ENCODE peak calls at places on chromosomes 4 and X, in nine cellular contexts. G, Y, J, U, E, R, M, Q and N are unnamed samples.

GRCh38 chr4:180455226-180455625 is 1788.0 kb upstream of the TENM3 start:
- DNase-seq in G (no peak), Y (peak), J (peak), U (no peak), E (no peak), R (no peak), M (no peak), Q (no peak), N (no peak)

GRCh38 chr4:69800599-69800998 is 40.2 kb upstream of the SULT1B1 start:
- DNase-seq in G (no peak), Y (no peak), J (peak), U (no peak), E (no peak), R (no peak), M (no peak), Q (no peak), N (no peak)

GRCh38 chrX:65696613-65697012 is 29.2 kb downstream of the MSN start:
- DNase-seq in G (no peak), Y (no peak), J (no peak), U (no peak), E (no peak), R (no peak), M (no peak), Q (no peak), N (no peak)

GRCh38 chr4:122038896-122039295 is 87.0 kb upstream of the TRPC3 start:
- DNase-seq in G (no peak), Y (no peak), J (peak), U (no peak), E (no peak), R (no peak), M (no peak), Q (no peak), N (no peak)

GRCh38 chrX:8971116-8971515 is 62.8 kb downstream of the FAM9B start:
- DNase-seq in G (no peak), Y (peak), J (peak), U (peak), E (peak), R (peak), M (no peak), Q (peak), N (no peak)

GRCh38 chr4:2331519-2332200 is 69.8 kb upstream of the MXD4 start:
- DNase-seq in G (no peak), Y (no peak), J (no peak), U (no peak), E (no peak), R (no peak), M (no peak), Q (no peak), N (no peak)

GRCh38 chr4:155544547-155544946 is 122.1 kb upstream of the GUCY1A1 start:
- DNase-seq in G (no peak), Y (no peak), J (no peak), U (no peak), E (no peak), R (no peak), M (no peak), Q (no peak), N (no peak)

GRCh38 chrX:139881130-139881529 is 51.7 kb downstream of the ATP11C start:
- DNase-seq in G (no peak), Y (no peak), J (peak), U (peak), E (no peak), R (peak), M (peak), Q (no peak), N (no peak)

GRCh38 chr4:6806924-6807676 is 24.6 kb downstream of the KIAA0232 start:
- DNase-seq in G (no peak), Y (no peak), J (no peak), U (peak), E (no peak), R (no peak), M (no peak), Q (no peak), N (no peak)

GRCh38 chr4:173371292-173372192 is 788 bp downstream of the SAP30 start:
- DNase-seq in G (peak), Y (peak), J (peak), U (peak), E (peak), R (no peak), M (peak), Q (peak), N (peak)

GRCh38 chr4:20464381-20464780 is 212.7 kb downstream of the SLIT2 start:
- DNase-seq in G (no peak), Y (no peak), J (peak), U (peak), E (no peak), R (peak), M (no peak), Q (no peak), N (no peak)

GRCh38 chr4:180828455-180829018 is 1414.7 kb upstream of the TENM3 start:
- DNase-seq in G (no peak), Y (peak), J (peak), U (peak), E (no peak), R (peak), M (peak), Q (peak), N (no peak)

GRCh38 chrX:41152221-41152620 is 67.0 kb downstream of the USP9X start:
- DNase-seq in G (no peak), Y (no peak), J (no peak), U (no peak), E (no peak), R (no peak), M (no peak), Q (no peak), N (no peak)

GRCh38 chr4:3200423-3201090 is 48.4 kb upstream of the MSANTD1 start:
- DNase-seq in G (no peak), Y (no peak), J (no peak), U (no peak), E (no peak), R (no peak), M (no peak), Q (no peak), N (no peak)

GRCh38 chr4:169649545-169650226 is 29.3 kb downstream of the CLCN3 start:
- DNase-seq in G (peak), Y (no peak), J (no peak), U (no peak), E (no peak), R (no peak), M (no peak), Q (peak), N (no peak)

GRCh38 chr4:39133623-39134022 is 48.7 kb upstream of the WDR19 start:
- DNase-seq in G (no peak), Y (no peak), J (no peak), U (no peak), E (no peak), R (no peak), M (no peak), Q (no peak), N (no peak)

GRCh38 chr4:67436742-67437141 is 108.6 kb downstream of the CENPC start:
- DNase-seq in G (no peak), Y (no peak), J (peak), U (peak), E (no peak), R (peak), M (no peak), Q (no peak), N (no peak)

GRCh38 chr4:90357117-90357710 is 230.0 kb downstream of the CCSER1 start:
- DNase-seq in G (no peak), Y (peak), J (peak), U (peak), E (no peak), R (peak), M (no peak), Q (peak), N (no peak)

GRCh38 chr4:17033256-17034245 is 135.1 kb upstream of the LDB2 start:
- DNase-seq in G (no peak), Y (no peak), J (peak), U (no peak), E (no peak), R (no peak), M (no peak), Q (no peak), N (no peak)

GRCh38 chr4:53576676-53577372 is 14.5 kb downstream of the LNX1 start:
- DNase-seq in G (no peak), Y (no peak), J (peak), U (peak), E (no peak), R (no peak), M (no peak), Q (no peak), N (no peak)

GRCh38 chr4:124279741-124280140 is 432.8 kb downstream of the ANKRD50 start:
- DNase-seq in G (no peak), Y (no peak), J (no peak), U (no peak), E (no peak), R (no peak), M (no peak), Q (no peak), N (no peak)

GRCh38 chrX:124518888-124519287 is 172.5 kb downstream of the SH2D1A start:
- DNase-seq in G (no peak), Y (no peak), J (peak), U (peak), E (no peak), R (peak), M (no peak), Q (no peak), N (no peak)

GRCh38 chr4:7960017-7960789 is 20.5 kb upstream of the AFAP1 start:
- DNase-seq in G (no peak), Y (no peak), J (peak), U (peak), E (no peak), R (no peak), M (no peak), Q (no peak), N (no peak)

GRCh38 chr4:77652237-77652897 is 46.7 kb downstream of the CXCL13 start:
- DNase-seq in G (no peak), Y (no peak), J (no peak), U (no peak), E (no peak), R (no peak), M (no peak), Q (peak), N (no peak)

GRCh38 chr4:4871267-4872147 is 12.0 kb downstream of the MSX1 start:
- DNase-seq in G (no peak), Y (peak), J (no peak), U (no peak), E (no peak), R (no peak), M (no peak), Q (no peak), N (no peak)
- H3K4me3 ChIP-seq in G (no peak), Y (peak), J (no peak), U (no peak), E (no peak), R (no peak), M (no peak), Q (no peak), N (no peak)

DNA sequence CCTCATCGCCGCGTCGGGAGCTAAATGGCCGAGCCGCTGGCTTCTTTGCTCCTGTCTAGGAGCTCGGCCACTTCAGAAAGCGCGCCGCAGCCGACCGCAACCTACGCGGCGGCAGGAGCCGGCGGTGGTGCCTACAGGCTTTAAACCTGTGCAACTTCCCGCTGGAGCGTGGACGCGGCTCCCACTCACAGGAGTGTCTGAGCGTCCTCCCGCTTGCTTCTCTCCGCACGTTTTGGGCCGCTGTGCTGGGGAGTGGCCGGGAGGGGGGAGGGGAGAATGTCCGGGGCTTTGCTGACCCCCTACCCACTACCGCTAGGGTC is 1.0 kb downstream of the NHSL2 start:
- DNase-seq in G (no peak), Y (peak), J (no peak), U (peak), E (no peak), R (no peak), M (peak), Q (peak), N (no peak)
- H3K4me3 ChIP-seq in G (peak), Y (peak), J (no peak), U (peak), E (no peak), R (peak), M (peak), Q (peak), N (no peak)

DNA sequence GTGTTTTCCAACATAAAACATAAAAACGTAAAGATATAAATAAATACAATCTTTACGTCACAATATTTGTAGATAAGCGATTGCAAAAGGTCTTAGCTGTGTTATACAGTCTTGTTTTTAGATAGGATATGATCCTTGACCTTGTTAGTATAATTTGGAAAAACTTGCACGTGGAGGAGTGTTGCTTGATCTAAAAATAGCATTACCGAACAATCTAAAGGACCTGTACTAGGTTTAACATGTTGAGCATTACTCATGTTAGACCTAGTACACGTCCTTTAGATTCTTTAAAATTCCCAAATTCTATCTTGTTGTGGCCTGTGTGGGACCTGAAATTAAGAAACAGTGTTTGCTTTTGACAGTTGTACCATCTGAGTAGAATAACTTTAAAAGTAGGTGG is 1.7 kb downstream of the METAP1 start:
- DNase-seq in G (no peak), Y (no peak), J (peak), U (no peak), E (no peak), R (no peak), M (no peak), Q (peak), N (no peak)
- H3K4me3 ChIP-seq in G (peak), Y (peak), J (no peak), U (no peak), E (no peak), R (no peak), M (peak), Q (peak), N (no peak)

GRCh38 chr4:176840166-176840565 is 47.4 kb upstream of the VEGFC start:
- DNase-seq in G (no peak), Y (no peak), J (no peak), U (peak), E (no peak), R (peak), M (no peak), Q (no peak), N (no peak)

GRCh38 chr4:176841730-176842129 is 49.0 kb upstream of the VEGFC start:
- DNase-seq in G (no peak), Y (no peak), J (peak), U (peak), E (no peak), R (peak), M (no peak), Q (no peak), N (no peak)

GRCh38 chr4:176837176-176837915 is 44.6 kb upstream of the VEGFC start:
- DNase-seq in G (no peak), Y (no peak), J (no peak), U (peak), E (no peak), R (no peak), M (no peak), Q (no peak), N (no peak)

GRCh38 chr4:176839656-176840055 is 46.9 kb upstream of the VEGFC start:
- DNase-seq in G (no peak), Y (no peak), J (no peak), U (no peak), E (no peak), R (no peak), M (no peak), Q (no peak), N (no peak)

DNA sequence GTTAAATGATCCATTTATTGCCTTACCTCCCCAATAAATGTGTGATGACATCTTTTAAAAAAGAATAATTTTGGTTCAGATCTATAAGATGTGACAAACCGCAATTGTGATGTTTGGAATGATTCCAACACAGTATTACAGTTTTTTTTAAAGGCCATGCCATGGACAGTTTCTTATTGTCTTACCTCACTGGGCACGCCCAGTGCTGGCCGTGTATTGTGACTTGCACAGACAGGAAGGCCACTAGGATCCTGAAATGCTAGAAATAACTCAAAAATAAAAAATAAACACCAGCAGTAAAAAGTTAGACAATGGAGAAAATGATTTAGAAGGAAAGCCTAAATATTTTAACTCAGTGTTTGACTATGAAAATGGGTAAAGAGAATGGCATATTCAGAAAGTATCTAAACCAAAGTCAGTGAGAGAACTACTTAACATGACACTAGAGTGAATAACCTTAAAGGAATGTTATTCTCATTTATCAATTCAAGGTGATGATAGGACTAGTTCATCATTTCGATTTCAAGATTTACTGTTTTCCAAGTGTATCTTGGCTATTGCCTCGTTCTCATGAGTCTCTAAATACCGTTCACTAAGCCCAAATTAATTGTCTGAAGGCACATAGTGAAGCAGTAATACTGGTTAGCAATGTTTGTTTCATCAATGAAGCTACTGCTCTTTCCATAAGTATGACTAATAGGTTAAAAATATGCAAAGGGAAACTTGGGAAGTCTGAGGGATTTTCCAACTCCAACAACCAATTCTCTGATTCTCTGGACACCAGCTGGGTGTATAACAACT is 46.1 kb upstream of the VEGFC start:
- DNase-seq in G (no peak), Y (no peak), J (peak), U (peak), E (no peak), R (peak), M (no peak), Q (no peak), N (no peak)
- H3K4me3 ChIP-seq in G (no peak), Y (no peak), J (no peak), U (no peak), E (no peak), R (no peak), M (no peak), Q (no peak), N (no peak)

GRCh38 chrX:136780241-136780640 is 491 bp downstream of the ARHGEF6 start:
- DNase-seq in G (no peak), Y (no peak), J (no peak), U (no peak), E (no peak), R (no peak), M (no peak), Q (no peak), N (no peak)

GRCh38 chrX:136779346-136779781 is 1.4 kb downstream of the ARHGEF6 start:
- DNase-seq in G (no peak), Y (no peak), J (no peak), U (no peak), E (peak), R (no peak), M (no peak), Q (no peak), N (no peak)

GRCh38 chrX:136778020-136778419 is 2.7 kb downstream of the ARHGEF6 start:
- DNase-seq in G (no peak), Y (no peak), J (no peak), U (no peak), E (no peak), R (no peak), M (no peak), Q (no peak), N (no peak)

GRCh38 chrX:136780738-136781137 is at the start of gene ARHGEF6:
- DNase-seq in G (no peak), Y (no peak), J (no peak), U (no peak), E (peak), R (no peak), M (peak), Q (no peak), N (peak)

GRCh38 chrX:136778914-136779313 is 1.8 kb downstream of the ARHGEF6 start:
- DNase-seq in G (no peak), Y (no peak), J (no peak), U (no peak), E (no peak), R (no peak), M (no peak), Q (no peak), N (no peak)
- H3K4me3 ChIP-seq in G (no peak), Y (no peak), J (no peak), U (no peak), E (peak), R (no peak), M (no peak), Q (no peak), N (no peak)

DNA sequence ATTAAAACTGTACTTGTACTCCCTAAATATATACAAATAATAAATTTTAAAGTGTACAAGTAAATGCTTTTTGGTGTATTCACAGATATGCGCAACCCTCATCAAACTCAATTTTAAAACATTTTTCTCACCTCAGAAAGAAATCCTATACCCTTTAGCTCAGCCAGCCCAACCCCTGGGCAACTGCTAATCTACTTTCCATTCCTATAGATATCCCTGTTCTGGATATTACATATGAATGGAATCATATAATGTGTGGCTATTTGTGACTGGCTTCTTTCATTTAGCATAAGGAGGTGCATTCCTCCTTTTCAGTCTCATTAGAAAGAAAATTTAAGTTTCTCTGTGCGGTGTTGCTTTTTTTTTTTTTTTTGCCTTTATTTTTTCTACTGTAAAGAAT is 39.4 kb downstream of the INTU start:
- DNase-seq in G (no peak), Y (no peak), J (no peak), U (no peak), E (no peak), R (no peak), M (no peak), Q (no peak), N (no peak)
- H3K4me3 ChIP-seq in G (no peak), Y (peak), J (no peak), U (no peak), E (no peak), R (no peak), M (no peak), Q (no peak), N (no peak)